ENCODE peak calls at places on chromosomes 1 and 21, in five cellular contexts. V is AG20443, A is Calu3, U is HuH-7.5, S is nephron progenitor cell. I is an unnamed sample.

GRCh38 chr1:116906812-116907211 is 2.9 kb upstream of the PTGFRN start:
- DNase-seq in V (no peak), A (no peak), U (no peak), S (no peak), I (no peak)

GRCh38 chr1:92909321-92909720 is 51.9 kb downstream of the DIPK1A start:
- DNase-seq in V (peak), A (no peak), U (no peak), S (no peak), I (no peak)

GRCh38 chr1:113904292-113904673 is 316 bp downstream of the AP4B1 start:
- DNase-seq in V (no peak), A (no peak), U (peak), S (no peak), I (no peak)

GRCh38 chr1:52842643-52843310 is at the start of gene ZYG11A:
- DNase-seq in V (peak), A (peak), U (peak), S (peak), I (no peak)

GRCh38 chr1:55213029-55213884 is 1.9 kb downstream of the USP24 start:
- DNase-seq in V (no peak), A (no peak), U (no peak), S (no peak), I (no peak)

GRCh38 chr1:185570962-185571361 is 163.2 kb upstream of the HMCN1 start:
- DNase-seq in V (no peak), A (no peak), U (no peak), S (no peak), I (no peak)

GRCh38 chr1:114318951-114319350 is 165.3 kb upstream of the SYT6 start:
- DNase-seq in V (no peak), A (no peak), U (no peak), S (no peak), I (no peak)

GRCh38 chr1:171740987-171741871 is 636 bp downstream of the VAMP4 start:
- DNase-seq in V (peak), A (peak), U (peak), S (peak), I (peak)

GRCh38 chr1:112877741-112878140 is 78.3 kb downstream of the SLC16A1 start:
- DNase-seq in V (no peak), A (no peak), U (no peak), S (no peak), I (no peak)

GRCh38 chr1:44619261-44619900 is 54.9 kb downstream of the TMEM53 start:
- DNase-seq in V (peak), A (no peak), U (no peak), S (peak), I (no peak)

GRCh38 chr1:2126331-2127180 is 68.0 kb downstream of the FAAP20 start:
- DNase-seq in V (no peak), A (no peak), U (no peak), S (no peak), I (no peak)

GRCh38 chr1:117541003-117541402 is 64.8 kb upstream of the TENT5C start:
- DNase-seq in V (no peak), A (no peak), U (no peak), S (no peak), I (no peak)

GRCh38 chr1:151255381-151255780 is 847 bp downstream of the PSMD4 start:
- DNase-seq in V (no peak), A (no peak), U (no peak), S (no peak), I (no peak)

GRCh38 chr1:222040163-222040900 is 298.4 kb upstream of the DUSP10 start:
- DNase-seq in V (no peak), A (no peak), U (no peak), S (peak), I (no peak)

GRCh38 chr1:199123615-199124014 is 484.8 kb downstream of the PTPRC start:
- DNase-seq in V (peak), A (no peak), U (no peak), S (no peak), I (no peak)

GRCh38 chr1:211741116-211741515 is 65.7 kb upstream of the NEK2 start:
- DNase-seq in V (no peak), A (no peak), U (no peak), S (no peak), I (no peak)

GRCh38 chr21:29205988-29206387 is 75.5 kb downstream of the MAP3K7CL start:
- DNase-seq in V (no peak), A (no peak), U (no peak), S (no peak), I (no peak)

GRCh38 chr21:18334066-18334465 is 69.5 kb downstream of the TMPRSS15 start:
- DNase-seq in V (no peak), A (no peak), U (no peak), S (no peak), I (no peak)

GRCh38 chr1:33055210-33055991 is 18.7 kb upstream of the AK2 start:
- DNase-seq in V (peak), A (peak), U (peak), S (peak), I (peak)

GRCh38 chr1:94863297-94863911 is 43.2 kb downstream of the SLC44A3 start:
- DNase-seq in V (peak), A (no peak), U (no peak), S (no peak), I (peak)

GRCh38 chr1:197775282-197776262 is at the start of gene DENND1B:
- DNase-seq in V (peak), A (peak), U (peak), S (peak), I (peak)

GRCh38 chr1:203327684-203328457 is 22.6 kb downstream of the BTG2 start:
- DNase-seq in V (peak), A (peak), U (peak), S (no peak), I (no peak)

GRCh38 chr1:115712911-115713609 is 55.5 kb downstream of the CASQ2 start:
- DNase-seq in V (no peak), A (no peak), U (no peak), S (no peak), I (no peak)

GRCh38 chr21:35783686-35784085 is 276.6 kb downstream of the SETD4 start:
- DNase-seq in V (no peak), A (no peak), U (no peak), S (no peak), I (no peak)

GRCh38 chr1:195717651-195718050 is 890.6 kb downstream of the KCNT2 start:
- DNase-seq in V (peak), A (no peak), U (no peak), S (no peak), I (no peak)

GRCh38 chr1:82978461-82979324 is 1020.2 kb downstream of the TTLL7 start:
- DNase-seq in V (no peak), A (no peak), U (no peak), S (no peak), I (no peak)

GRCh38 chr21:43611598-43612369 is 47.5 kb downstream of the HSF2BP start:
- DNase-seq in V (peak), A (peak), U (peak), S (peak), I (peak)

GRCh38 chr1:8629241-8630091 is 188.0 kb downstream of the RERE start:
- DNase-seq in V (peak), A (no peak), U (no peak), S (no peak), I (no peak)

GRCh38 chr1:94079991-94080388 is 41.0 kb downstream of the ABCA4 start:
- DNase-seq in V (no peak), A (no peak), U (no peak), S (no peak), I (no peak)

GRCh38 chr1:214378492-214378891 is 97.5 kb downstream of the SMYD2 start:
- DNase-seq in V (no peak), A (no peak), U (no peak), S (no peak), I (no peak)

GRCh38 chr1:101741910-101742309 is 254.8 kb downstream of the OLFM3 start:
- DNase-seq in V (no peak), A (no peak), U (no peak), S (no peak), I (no peak)

GRCh38 chr21:37873655-37874054 is 42.6 kb downstream of the KCNJ6 start:
- DNase-seq in V (no peak), A (no peak), U (no peak), S (no peak), I (no peak)

GRCh38 chr1:10308001-10308400 is 90.9 kb upstream of the PGD start:
- DNase-seq in V (peak), A (no peak), U (no peak), S (no peak), I (no peak)

GRCh38 chr1:248839168-248839555 is 1.1 kb downstream of the ZNF672 start:
- DNase-seq in V (no peak), A (no peak), U (no peak), S (no peak), I (no peak)

I was measured in LoVo.